ENCODE peak calls at places on chromosomes 16 and 17, in five cellular contexts. P is hepatocyte, J is upper lobe of left lung, C is HEK293T, D is NB4. R is an unnamed sample.

GRCh38 chr17:76156662-76156991 is 15.6 kb upstream of the FOXJ1 start:
- DNase-seq in C (no peak), J (no peak), D (no peak), P (no peak), R (no peak)

GRCh38 chr16:69859105-69859969 is 91.8 kb upstream of the CLEC18A start:
- DNase-seq in P (peak), D (peak), J (peak), C (peak), R (peak)

GRCh38 chr17:51275381-51275780 is 15.0 kb downstream of the UTP18 start:
- DNase-seq in J (no peak), P (no peak), C (no peak), D (no peak), R (no peak)

GRCh38 chr17:51442112-51442865 is 181.9 kb downstream of the UTP18 start:
- DNase-seq in J (no peak), C (no peak), P (peak), D (no peak), R (no peak)

GRCh38 chr16:86740817-86741799 is 162.8 kb downstream of the FOXL1 start:
- DNase-seq in J (no peak), P (peak), C (peak), D (peak), R (no peak)

GRCh38 chr17:1067282-1067956 is 70.5 kb downstream of the TIMM22 start:
- DNase-seq in J (peak), D (no peak), P (peak), C (no peak), R (peak)

GRCh38 chr17:81716674-81716996 is 4.6 kb downstream of the SLC25A10 start:
- DNase-seq in P (no peak), D (no peak), C (no peak), J (no peak), R (no peak)

GRCh38 chr16:9134739-9135138 is 43.3 kb downstream of the HAPSTR1 start:
- DNase-seq in D (peak), J (peak), C (peak), P (peak), R (peak)

GRCh38 chr16:84117482-84117843 is 721 bp upstream of the MBTPS1 start:
- DNase-seq in J (no peak), P (no peak), D (no peak), C (peak), R (peak)

GRCh38 chr17:36926701-36927100 is 10.6 kb upstream of the LHX1 start:
- DNase-seq in C (no peak), J (no peak), P (no peak), D (no peak), R (no peak)

GRCh38 chr17:82836823-82837357 is 2.9 kb downstream of the ZNF750 start:
- DNase-seq in P (no peak), C (peak), J (no peak), D (peak), R (no peak)

GRCh38 chr17:43312011-43312410 is 78.2 kb upstream of the RNU2-1 start:
- DNase-seq in D (no peak), C (no peak), P (no peak), J (no peak), R (no peak)

GRCh38 chr16:15507299-15507958 is 73.0 kb downstream of the BMERB1 start:
- DNase-seq in J (no peak), P (no peak), D (peak), C (no peak), R (no peak)

GRCh38 chr17:80921741-80922579 is 69.7 kb upstream of the CHMP6 start:
- DNase-seq in J (no peak), D (no peak), C (no peak), P (no peak), R (no peak)

GRCh38 chr17:43003542-43004172 is 2.9 kb upstream of the IFI35 start:
- DNase-seq in D (no peak), J (no peak), C (no peak), P (no peak), R (peak)

GRCh38 chr17:1323336-1323735 is 43.9 kb downstream of the TRARG1 start:
- DNase-seq in D (peak), C (no peak), P (no peak), J (no peak), R (no peak)

GRCh38 chr17:14359251-14359939 is 58.5 kb downstream of the HS3ST3B1 start:
- DNase-seq in P (no peak), C (no peak), D (peak), J (peak), R (no peak)

GRCh38 chr16:27817038-27817437 is 246.5 kb downstream of the GSG1L start:
- DNase-seq in J (no peak), C (no peak), D (no peak), P (no peak), R (no peak)

GRCh38 chr16:20263138-20263855 is 64.0 kb downstream of the GP2 start:
- DNase-seq in C (no peak), P (no peak), J (no peak), D (no peak), R (no peak)